ENCODE peak calls at places on chromosomes 5 and 9, in four cellular contexts. One of them, this sample, is unnamed.

GRCh38 chr5:145975361-145976066 is 39.1 kb downstream of the SH3RF2 start:
- DNase-seq in A549: peak; percentile 80
- DNase-seq in K562: peak; percentile 10
- DNase-seq in GM12878: no peak
- DNase-seq in this sample: no peak

GRCh38 chr5:161548472-161549094 is 2.1 kb upstream of the GABRB2 start:
- DNase-seq in GM12878: no peak
- DNase-seq in A549: no peak
- DNase-seq in K562: no peak
- DNase-seq in this sample: peak; percentile 55

GRCh38 chr5:99945706-99946442 is 589.3 kb upstream of the FAM174A start:
- DNase-seq in GM12878: no peak
- DNase-seq in A549: no peak
- DNase-seq in K562: no peak
- DNase-seq in this sample: peak; percentile 4

GRCh38 chr9:76412638-76413037 is 18.4 kb upstream of the RFK start:
- DNase-seq in K562: no peak
- DNase-seq in A549: no peak
- DNase-seq in GM12878: no peak
- DNase-seq in this sample: no peak

GRCh38 chr9:33329996-33330395 is 39.7 kb downstream of the NFX1 start:
- DNase-seq in GM12878: no peak
- DNase-seq in K562: no peak
- DNase-seq in A549: peak; percentile 74
- DNase-seq in this sample: no peak

GRCh38 chr5:150632305-150633160 is 7.9 kb upstream of the SYNPO start:
- DNase-seq in A549: peak; percentile 51
- DNase-seq in GM12878: no peak
- DNase-seq in K562: no peak
- DNase-seq in this sample: no peak

GRCh38 chr5:55850839-55851674 is at the start of gene IL31RA:
- DNase-seq in A549: peak; percentile 54
- DNase-seq in K562: no peak
- DNase-seq in GM12878: no peak
- DNase-seq in this sample: no peak

GRCh38 chr9:126722252-126722921 is 82.5 kb upstream of the ZBTB43 start:
- DNase-seq in GM12878: peak; percentile 59
- DNase-seq in A549: peak; percentile 66
- DNase-seq in K562: peak; percentile 85
- DNase-seq in this sample: peak; percentile 95

GRCh38 chr9:3578786-3579185 is 53.0 kb upstream of the RFX3 start:
- DNase-seq in A549: no peak
- DNase-seq in K562: peak; percentile 16
- DNase-seq in GM12878: no peak
- DNase-seq in this sample: no peak

GRCh38 chr5:135059000-135059923 is 25.2 kb upstream of the PITX1 start:
- DNase-seq in A549: no peak
- DNase-seq in GM12878: no peak
- DNase-seq in K562: no peak
- DNase-seq in this sample: no peak
- TF ChIP-seq REST in A549: no peak
- TF ChIP-seq REST in GM12878: no peak
- TF ChIP-seq REST in K562: no peak
- TF ChIP-seq REST in this sample: peak; percentile 50

GRCh38 chr5:163914911-163915310 is 409.5 kb downstream of the MAT2B start:
- DNase-seq in K562: peak; percentile 19
- DNase-seq in GM12878: peak; percentile 27
- DNase-seq in A549: no peak
- DNase-seq in this sample: no peak
- TF ChIP-seq JUNB in K562: no peak
- TF ChIP-seq JUNB in GM12878: no peak
- TF ChIP-seq JUNB in A549: no peak
- TF ChIP-seq JUNB in this sample: no peak

GRCh38 chr9:31124389-31124788 is 1260.1 kb upstream of the ACO1 start:
- DNase-seq in K562: no peak
- DNase-seq in A549: no peak
- DNase-seq in GM12878: no peak
- DNase-seq in this sample: no peak
- TF ChIP-seq REST in K562: no peak
- TF ChIP-seq REST in A549: no peak
- TF ChIP-seq REST in GM12878: no peak
- TF ChIP-seq REST in this sample: no peak

GRCh38 chr5:97998946-97999345 is 774.5 kb upstream of the RGMB start:
- DNase-seq in GM12878: no peak
- DNase-seq in A549: no peak
- DNase-seq in K562: no peak
- DNase-seq in this sample: no peak
- TF ChIP-seq JUNB in GM12878: no peak
- TF ChIP-seq JUNB in A549: no peak
- TF ChIP-seq JUNB in K562: no peak
- TF ChIP-seq JUNB in this sample: no peak

GRCh38 chr5:181223041-181223728 is at the start of gene TRIM41:
- DNase-seq in GM12878: peak; percentile 94
- DNase-seq in K562: peak; percentile 99
- DNase-seq in A549: peak; percentile 99
- DNase-seq in this sample: peak; percentile 99
- TF ChIP-seq REST in GM12878: no peak
- TF ChIP-seq REST in K562: peak; percentile 68
- TF ChIP-seq REST in A549: no peak
- TF ChIP-seq REST in this sample: no peak

GRCh38 chr9:106886111-106887046 is 23.4 kb downstream of the ZNF462 start:
- DNase-seq in K562: no peak
- DNase-seq in A549: no peak
- DNase-seq in GM12878: no peak
- DNase-seq in this sample: no peak

GRCh38 chr9:106883030-106883429 is 20.1 kb downstream of the ZNF462 start:
- DNase-seq in GM12878: no peak
- DNase-seq in K562: no peak
- DNase-seq in A549: no peak
- DNase-seq in this sample: no peak

GRCh38 chr9:106887066-106887465 is 24.1 kb downstream of the ZNF462 start:
- DNase-seq in K562: no peak
- DNase-seq in A549: no peak
- DNase-seq in GM12878: no peak
- DNase-seq in this sample: no peak

GRCh38 chr9:106883626-106884190 is 20.7 kb downstream of the ZNF462 start:
- DNase-seq in A549: no peak
- DNase-seq in K562: no peak
- DNase-seq in GM12878: no peak
- DNase-seq in this sample: no peak

DNA sequence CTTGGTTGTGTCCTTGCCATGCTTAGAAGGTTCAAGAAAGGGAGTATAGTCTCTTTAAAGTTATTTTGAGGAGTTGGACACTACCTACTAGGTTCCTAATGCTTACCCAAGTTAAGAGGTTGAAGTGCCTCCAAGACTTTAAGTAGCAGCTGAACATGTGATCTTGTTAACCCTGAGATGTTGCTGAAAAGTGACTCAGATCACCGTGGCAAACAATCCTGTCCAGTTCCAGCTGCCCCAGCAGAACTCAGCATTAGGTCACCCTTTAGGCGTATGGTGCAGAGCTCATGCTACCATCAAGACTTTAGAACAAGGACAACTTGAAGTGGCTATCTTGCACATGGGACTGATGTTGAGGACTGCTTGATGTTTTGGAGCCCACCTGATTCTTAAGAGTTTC is 22.5 kb downstream of the ZNF462 start:
- DNase-seq in K562: no peak
- DNase-seq in A549: peak; percentile 67
- DNase-seq in GM12878: no peak
- DNase-seq in this sample: no peak
- TF ChIP-seq JUNB in K562: no peak
- TF ChIP-seq JUNB in A549: no peak
- TF ChIP-seq JUNB in GM12878: no peak
- TF ChIP-seq JUNB in this sample: no peak

GRCh38 chr5:76143884-76144283 is 60.7 kb downstream of the SV2C start:
- DNase-seq in K562: no peak
- DNase-seq in A549: no peak
- DNase-seq in GM12878: no peak
- DNase-seq in this sample: no peak
- TF ChIP-seq REST in K562: no peak
- TF ChIP-seq REST in A549: no peak
- TF ChIP-seq REST in GM12878: no peak
- TF ChIP-seq REST in this sample: no peak

GRCh38 chr5:69415584-69415958 is 655 bp downstream of the MARVELD2 start:
- DNase-seq in A549: no peak
- DNase-seq in GM12878: no peak
- DNase-seq in K562: no peak
- DNase-seq in this sample: peak; percentile 51
- TF ChIP-seq JUNB in A549: no peak
- TF ChIP-seq JUNB in GM12878: no peak
- TF ChIP-seq JUNB in K562: no peak
- TF ChIP-seq JUNB in this sample: no peak

DNA sequence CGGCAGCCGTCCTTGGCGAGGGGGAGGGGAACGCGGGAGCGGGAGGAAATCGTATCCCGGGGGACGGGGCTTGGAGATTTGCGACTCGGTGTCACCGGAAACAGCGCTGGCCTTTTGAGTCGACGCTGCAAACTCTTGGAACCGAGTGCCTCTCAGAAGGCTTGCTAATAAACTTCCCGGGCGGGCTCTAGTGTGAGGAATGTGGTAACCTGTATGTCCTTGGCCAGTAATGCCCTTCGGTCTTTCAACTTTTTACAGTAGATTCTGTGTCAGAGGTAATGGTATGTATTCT is 82.7 kb downstream of the PTPDC1 start:
- DNase-seq in K562: no peak
- DNase-seq in GM12878: no peak
- DNase-seq in A549: no peak
- DNase-seq in this sample: peak; percentile 94
- TF ChIP-seq REST in K562: no peak
- TF ChIP-seq REST in GM12878: no peak
- TF ChIP-seq REST in A549: no peak
- TF ChIP-seq REST in this sample: no peak